ENCODE peak calls at places on chromosomes 4 and X, in six cellular contexts. O is SK-N-SH, S is A549, B is GM12878, Z is H1, U is K562. X is an unnamed sample.

GRCh38 chr4:5027366-5027765 is 8.1 kb upstream of the CYTL1 start:
- DNase-seq in U (no peak), O (no peak), S (no peak), Z (no peak), B (no peak), X (no peak)

GRCh38 chr4:185254434-185254833 is 45.0 kb downstream of the SNX25 start:
- DNase-seq in O (no peak), U (no peak), B (no peak), S (no peak), Z (no peak), X (peak)

GRCh38 chr4:186755550-186756519 is 32.2 kb upstream of the FAT1 start:
- DNase-seq in B (no peak), S (no peak), Z (no peak), U (no peak), O (no peak), X (peak)

GRCh38 chr4:148112231-148112982 is 329.8 kb downstream of the NR3C2 start:
- DNase-seq in B (no peak), Z (no peak), U (no peak), S (no peak), O (no peak), X (no peak)

GRCh38 chr4:26636458-26636857 is 52.6 kb downstream of the TBC1D19 start:
- DNase-seq in U (no peak), S (no peak), B (no peak), O (no peak), Z (no peak), X (no peak)

GRCh38 chr4:5730436-5730835 is 19.4 kb downstream of the EVC start:
- DNase-seq in Z (no peak), B (no peak), S (no peak), O (no peak), U (no peak), X (no peak)

GRCh38 chr4:59175588-59175987 is 2024.5 kb upstream of the ADGRL3 start:
- DNase-seq in B (no peak), Z (no peak), U (no peak), O (no peak), S (no peak), X (no peak)

GRCh38 chrX:40189018-40189417 is 91.3 kb upstream of the BCOR start:
- DNase-seq in O (no peak), U (no peak), B (no peak), Z (no peak), S (no peak), X (no peak)

GRCh38 chrX:35919536-35920309 is at the start of gene CFAP47:
- DNase-seq in Z (peak), O (peak), S (peak), B (no peak), U (no peak), X (no peak)
- TF ChIP-seq CHD2 in Z (peak), O (no peak), S (no peak), B (no peak), U (no peak), X (no peak)

DNA sequence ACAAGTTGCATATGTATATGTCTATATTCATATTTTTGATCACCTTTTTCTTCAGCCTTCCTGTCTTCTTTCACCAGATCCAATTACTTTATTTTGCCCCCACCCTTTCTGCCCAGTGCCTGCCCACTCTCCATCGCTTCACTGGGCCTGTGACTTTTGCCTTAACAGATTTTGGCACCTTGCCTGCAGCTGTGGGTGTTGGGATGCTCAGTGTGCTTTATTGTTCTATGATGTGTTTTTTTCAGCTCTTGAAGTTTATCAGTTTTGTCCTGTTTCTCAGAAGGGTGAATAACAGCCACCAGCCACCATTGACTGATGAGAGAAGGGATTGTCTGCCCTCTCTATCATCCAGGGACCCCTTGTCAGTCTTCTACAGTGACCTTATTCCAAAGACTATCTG is 77.2 kb upstream of the GALNT7 start:
- DNase-seq in Z (no peak), S (no peak), U (peak), O (peak), B (no peak), X (no peak)
- TF ChIP-seq CHD2 in Z (no peak), S (no peak), U (no peak), O (no peak), B (no peak), X (no peak)

GRCh38 chrX:68498508-68499379 is at the start of gene YIPF6:
- DNase-seq in B (no peak), U (peak), Z (peak), S (peak), O (peak), X (peak)
- TF ChIP-seq CHD2 in B (no peak), U (peak), Z (no peak), S (no peak), O (peak), X (peak)

GRCh38 chr4:38026138-38026740 is 66.0 kb downstream of the PTTG2 start:
- DNase-seq in S (no peak), U (no peak), O (no peak), B (no peak), Z (no peak), X (no peak)
- TF ChIP-seq CHD2 in S (no peak), U (no peak), O (no peak), B (no peak), Z (no peak), X (no peak)

DNA sequence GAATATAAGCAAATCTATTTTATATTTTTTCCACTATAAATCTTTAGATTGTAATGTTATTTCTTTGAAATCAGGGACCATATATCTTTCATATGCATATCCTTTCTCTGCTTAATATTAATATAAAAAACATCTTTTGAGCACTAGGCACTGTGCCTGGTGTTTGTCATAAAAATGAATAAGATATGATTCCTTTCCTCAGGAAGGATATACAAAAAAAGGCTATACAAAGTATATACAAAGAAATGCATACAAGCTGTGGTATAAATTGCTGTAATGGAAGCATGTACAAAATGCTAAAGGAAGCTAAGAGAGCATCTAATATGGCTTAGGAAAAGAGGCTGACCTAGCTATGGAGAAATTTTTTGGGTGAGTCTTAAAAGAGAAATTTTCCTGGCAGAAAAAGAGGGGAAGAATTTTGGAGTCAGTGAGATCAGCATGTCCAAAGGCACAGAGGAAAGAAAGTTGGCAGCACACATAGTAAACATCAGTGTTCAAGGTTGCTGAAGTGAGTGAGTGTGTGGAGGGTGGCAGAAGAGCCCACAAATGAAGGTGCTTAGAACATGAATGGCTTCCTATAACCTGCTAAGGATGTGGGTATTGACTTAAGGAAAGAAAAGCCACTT is 500.0 kb downstream of the SPRY1 start:
- DNase-seq in S (no peak), O (no peak), B (no peak), Z (no peak), U (no peak), X (no peak)
- TF ChIP-seq CHD2 in S (no peak), O (no peak), B (no peak), Z (no peak), U (no peak), X (no peak)

DNA sequence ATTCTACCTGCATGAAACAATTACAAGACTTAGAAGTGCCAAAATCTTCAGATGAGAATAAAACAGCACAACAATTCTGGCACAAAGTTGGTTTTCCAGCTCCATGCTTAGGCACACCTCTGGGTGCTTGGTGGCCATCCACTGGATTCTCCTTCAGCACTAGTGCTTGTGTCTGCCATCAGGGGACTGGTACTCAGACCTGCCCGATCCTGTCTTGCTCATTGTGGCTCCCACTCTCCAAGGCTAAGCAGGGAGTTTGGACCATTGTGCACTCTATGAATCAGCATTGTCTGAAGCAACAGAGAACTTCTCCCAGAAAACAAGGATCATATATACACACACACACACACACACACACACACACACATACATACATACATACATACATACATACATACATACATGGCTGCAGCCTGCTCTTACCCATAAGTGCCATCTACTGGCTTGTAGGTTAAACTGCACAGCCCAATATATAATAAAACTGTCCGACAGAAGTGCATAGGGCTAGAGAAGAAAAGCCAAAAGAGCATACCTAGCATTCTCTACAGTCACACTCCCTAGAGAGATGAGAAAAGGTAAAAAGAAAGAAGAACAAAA is 345.3 kb upstream of the LCORL start:
- DNase-seq in S (no peak), U (no peak), Z (no peak), O (peak), B (peak), X (peak)
- TF ChIP-seq CHD2 in S (no peak), U (no peak), Z (no peak), O (no peak), B (no peak), X (no peak)